ENCODE peak calls at places on chromosomes 6 and 20, in eight cellular contexts. C is GM13977, N is sciatic nerve, J is NCI-H1105 treated with DMSO at 0.1 percent for 48 hours, M is A549, G is cardiac muscle cell, L is endothelial cell, X is testis. Q is an unnamed sample.

GRCh38 chr20:33653900-33654596 is 8.1 kb upstream of the C20orf144 start:
- DNase-seq in C (no peak), N (no peak), J (peak; percentile 99), M (no peak), G (no peak), L (no peak), X (no peak), Q (peak; percentile 93)

GRCh38 chr6:164152611-164153010 is 738.1 kb downstream of the QKI start:
- DNase-seq in C (no peak), N (no peak), J (no peak), M (no peak), G (no peak), L (no peak), X (no peak), Q (no peak)

GRCh38 chr20:49247792-49248191 is 28.6 kb downstream of the DDX27 start:
- DNase-seq in C (no peak), N (no peak), J (no peak), M (no peak), G (no peak), L (peak; percentile 36), X (no peak), Q (no peak)

GRCh38 chr20:32484221-32485125 is 100.7 kb downstream of the NOL4L start:
- DNase-seq in C (peak; percentile 39), N (peak; percentile 80), J (peak; percentile 55), M (peak; percentile 52), G (peak; percentile 64), L (peak; percentile 65), X (peak; percentile 42), Q (peak; percentile 37)

GRCh38 chr20:1263853-1264252 is 2.2 kb upstream of the SNPH start:
- DNase-seq in C (no peak), N (no peak), J (no peak), M (no peak), G (no peak), L (no peak), X (no peak), Q (no peak)

GRCh38 chr6:164106345-164106769 is 691.8 kb downstream of the QKI start:
- DNase-seq in C (peak; percentile 44), N (peak; percentile 65), J (no peak), M (peak; percentile 17), G (peak; percentile 50), L (peak; percentile 60), X (peak; percentile 65), Q (no peak)

GRCh38 chr20:36035720-36036119 is 67.3 kb downstream of the CNBD2 start:
- DNase-seq in C (no peak), N (no peak), J (no peak), M (no peak), G (no peak), L (no peak), X (no peak), Q (no peak)

GRCh38 chr6:22027226-22027725 is 269.6 kb downstream of the PRL start:
- DNase-seq in C (no peak), N (no peak), J (no peak), M (no peak), G (no peak), L (no peak), X (no peak), Q (no peak)

GRCh38 chr6:108697646-108698161 is 137.0 kb downstream of the FOXO3 start:
- DNase-seq in C (no peak), N (no peak), J (no peak), M (no peak), G (no peak), L (no peak), X (no peak), Q (no peak)

GRCh38 chr20:53714524-53714923 is 120.9 kb upstream of the ZNF217 start:
- DNase-seq in C (no peak), N (no peak), J (no peak), M (no peak), G (no peak), L (no peak), X (no peak), Q (no peak)

GRCh38 chr6:128827675-128828464 is 55.1 kb upstream of the LAMA2 start:
- DNase-seq in C (no peak), N (no peak), J (no peak), M (no peak), G (no peak), L (no peak), X (no peak), Q (no peak)

GRCh38 chr6:30820196-30820595 is 64.1 kb upstream of the DDR1 start:
- DNase-seq in C (no peak), N (no peak), J (no peak), M (peak; percentile 82), G (no peak), L (no peak), X (no peak), Q (no peak)

GRCh38 chr6:26332408-26332807 is 32.6 kb upstream of the BTN3A2 start:
- DNase-seq in C (no peak), N (no peak), J (no peak), M (no peak), G (no peak), L (no peak), X (no peak), Q (no peak)

GRCh38 chr6:1686117-1687098 is 76.7 kb downstream of the FOXC1 start:
- DNase-seq in C (no peak), N (no peak), J (peak; percentile 84), M (no peak), G (peak; percentile 27), L (no peak), X (no peak), Q (peak; percentile 67)

GRCh38 chr6:111736005-111736607 is 130.4 kb upstream of the TRAF3IP2 start:
- DNase-seq in C (no peak), N (no peak), J (no peak), M (no peak), G (no peak), L (no peak), X (no peak), Q (no peak)

GRCh38 chr20:2706688-2707352 is 14.2 kb downstream of the EBF4 start:
- DNase-seq in C (no peak), N (no peak), J (no peak), M (no peak), G (no peak), L (no peak), X (no peak), Q (no peak)

GRCh38 chr6:20338160-20338559 is 63.5 kb upstream of the E2F3 start:
- DNase-seq in C (no peak), N (no peak), J (no peak), M (no peak), G (no peak), L (no peak), X (no peak), Q (no peak)

GRCh38 chr20:3039426-3039825 is 4.0 kb upstream of the GNRH2 start:
- DNase-seq in C (no peak), N (no peak), J (no peak), M (no peak), G (no peak), L (no peak), X (no peak), Q (no peak)

GRCh38 chr20:37142708-37143107 is 36.4 kb upstream of the RPN2 start:
- DNase-seq in C (no peak), N (no peak), J (no peak), M (no peak), G (no peak), L (no peak), X (no peak), Q (no peak)

GRCh38 chr6:36984581-36985383 is 1.2 kb downstream of the MTCH1 start:
- DNase-seq in C (peak; percentile 51), N (peak; percentile 77), J (peak; percentile 39), M (peak; percentile 41), G (peak; percentile 54), L (peak; percentile 45), X (peak; percentile 76), Q (peak; percentile 40)

GRCh38 chr20:61646986-61647385 is 394.9 kb downstream of the CDH4 start:
- DNase-seq in C (no peak), N (no peak), J (no peak), M (no peak), G (no peak), L (no peak), X (no peak), Q (no peak)

GRCh38 chr20:57469418-57470211 is 55.3 kb downstream of the CTCFL start:
- DNase-seq in C (peak; percentile 36), N (no peak), J (no peak), M (no peak), G (peak; percentile 96), L (no peak), X (peak; percentile 22), Q (no peak)